ENCODE peak calls at places on chromosomes 4 and X, in seven cellular contexts. D, A, U, C, R, J and P are unnamed samples.

GRCh38 chr4:155173371-155173770 is 35.1 kb upstream of the NPY2R start:
- DNase-seq in D (no peak), A (no peak), U (no peak), C (no peak), R (no peak), J (no peak), P (no peak)

GRCh38 chr4:148239406-148239805 is 202.8 kb downstream of the NR3C2 start:
- DNase-seq in D (no peak), A (no peak), U (no peak), C (no peak), R (no peak), J (no peak), P (no peak)

GRCh38 chr4:74370912-74371311 is 6.0 kb downstream of the EREG start:
- DNase-seq in D (no peak), A (peak; percentile 66), U (peak; percentile 44), C (peak; percentile 38), R (no peak), J (peak; percentile 42), P (peak; percentile 65)

GRCh38 chr4:16516796-16517413 is 290.6 kb upstream of the TAPT1 start:
- DNase-seq in D (peak; percentile 53), A (peak; percentile 48), U (peak; percentile 82), C (peak; percentile 43), R (no peak), J (no peak), P (peak; percentile 77)

GRCh38 chr4:155434904-155435303 is 58.1 kb upstream of the MAP9 start:
- DNase-seq in D (no peak), A (no peak), U (no peak), C (no peak), R (no peak), J (no peak), P (no peak)

GRCh38 chrX:29455702-29456101 is 759.7 kb upstream of the MAGEB2 start:
- DNase-seq in D (no peak), A (no peak), U (no peak), C (no peak), R (no peak), J (no peak), P (no peak)

GRCh38 chr4:26420903-26421302 is 69.4 kb downstream of the CCKAR start:
- DNase-seq in D (no peak), A (no peak), U (peak; percentile 22), C (no peak), R (no peak), J (no peak), P (no peak)

GRCh38 chr4:2363056-2363719 is 55.3 kb downstream of the ZFYVE28 start:
- DNase-seq in D (no peak), A (no peak), U (peak; percentile 55), C (no peak), R (no peak), J (no peak), P (peak; percentile 28)

GRCh38 chr4:48093949-48094550 is 40.0 kb downstream of the TXK start:
- DNase-seq in D (no peak), A (no peak), U (no peak), C (no peak), R (peak; percentile 57), J (peak; percentile 68), P (no peak)

GRCh38 chrX:150582338-150582948 is 14.0 kb downstream of the MTM1 start:
- DNase-seq in D (no peak), A (no peak), U (no peak), C (no peak), R (no peak), J (no peak), P (no peak)

GRCh38 chr4:94455081-94455480 is 3.3 kb downstream of the PDLIM5 start:
- DNase-seq in D (no peak), A (no peak), U (peak; percentile 79), C (no peak), R (no peak), J (peak; percentile 83), P (peak; percentile 87)

GRCh38 chr4:160493206-160493605 is 1390.3 kb downstream of the RAPGEF2 start:
- DNase-seq in D (no peak), A (no peak), U (no peak), C (no peak), R (no peak), J (no peak), P (no peak)

GRCh38 chrX:110915579-110915978 is 120.0 kb upstream of the CHRDL1 start:
- DNase-seq in D (no peak), A (no peak), U (peak; percentile 2), C (no peak), R (no peak), J (no peak), P (no peak)

GRCh38 chr4:142452132-142452855 is 393.8 kb downstream of the INPP4B start:
- DNase-seq in D (no peak), A (no peak), U (peak; percentile 65), C (no peak), R (no peak), J (no peak), P (peak; percentile 14)

GRCh38 chr4:182103614-182104319 is 139.4 kb upstream of the TENM3 start:
- DNase-seq in D (no peak), A (no peak), U (no peak), C (no peak), R (no peak), J (no peak), P (no peak)

GRCh38 chr4:141540643-141541042 is 95.7 kb upstream of the IL15 start:
- DNase-seq in D (no peak), A (no peak), U (peak; percentile 29), C (no peak), R (no peak), J (no peak), P (peak; percentile 70)

GRCh38 chrX:17376381-17377046 is 1.5 kb downstream of the NHS start:
- DNase-seq in D (no peak), A (no peak), U (no peak), C (no peak), R (no peak), J (peak; percentile 17), P (peak; percentile 6)

GRCh38 chrX:17375631-17376380 is 806 bp downstream of the NHS start:
- DNase-seq in D (no peak), A (no peak), U (peak; percentile 28), C (no peak), R (no peak), J (peak; percentile 12), P (peak; percentile 8)

GRCh38 chrX:17373337-17373736 is 1.7 kb upstream of the NHS start:
- DNase-seq in D (no peak), A (no peak), U (no peak), C (no peak), R (no peak), J (no peak), P (no peak)

GRCh38 chrX:17375361-17375630 is 296 bp downstream of the NHS start:
- DNase-seq in D (no peak), A (no peak), U (no peak), C (no peak), R (no peak), J (no peak), P (peak; percentile 4)

GRCh38 chrX:17374619-17375360 is at the start of gene NHS:
- DNase-seq in D (no peak), A (no peak), U (peak; percentile 78), C (peak; percentile 41), R (peak; percentile 89), J (peak; percentile 75), P (peak; percentile 59)
- H3K4me3 ChIP-seq in D (peak within 1 kb of the TSS; percentile 70), A (peak within 1 kb of the TSS; percentile 55), U (peak within 1 kb of the TSS; percentile 74), C (peak within 1 kb of the TSS; percentile 24), R (peak within 1 kb of the TSS; percentile 79), J (peak within 1 kb of the TSS; percentile 48), P (peak within 1 kb of the TSS; percentile 55)

DNA sequence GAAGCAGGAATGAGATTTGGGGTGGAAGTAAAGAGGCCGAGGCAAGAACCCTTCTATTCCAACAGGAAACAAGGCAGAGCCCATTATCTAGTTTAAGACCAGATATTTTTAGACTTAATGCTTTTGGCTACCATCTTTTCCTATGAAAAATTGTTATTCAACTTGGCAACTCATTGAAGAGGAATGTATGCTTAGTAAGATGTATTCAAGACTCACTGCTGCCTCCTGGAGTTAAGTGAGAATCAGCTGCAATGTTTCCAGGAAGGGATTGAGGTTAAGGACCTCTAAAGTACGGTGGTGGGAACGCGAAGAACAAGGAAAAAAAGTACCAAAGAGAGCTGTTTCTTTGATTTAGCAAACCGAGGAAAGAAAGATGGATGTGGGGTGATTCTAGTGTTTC is 89.1 kb downstream of the RAPGEF2 start:
- DNase-seq in D (no peak), A (peak; percentile 40), U (peak; percentile 59), C (no peak), R (peak; percentile 38), J (no peak), P (peak; percentile 53)
- TF ChIP-seq CTCF in D (peak; percentile 33), A (peak; percentile 50), U (peak; percentile 48), C (no peak), R (peak; percentile 43), J (no peak), P (peak; percentile 50)

GRCh38 chrX:103066606-103067005 is 2.6 kb upstream of the BEX1 start:
- DNase-seq in D (peak; percentile 2), A (no peak), U (peak; percentile 4), C (no peak), R (no peak), J (no peak), P (no peak)

GRCh38 chrX:103063191-103063845 is 653 bp downstream of the BEX1 start:
- DNase-seq in D (no peak), A (peak; percentile 11), U (peak; percentile 11), C (no peak), R (no peak), J (no peak), P (peak; percentile 9)

GRCh38 chrX:103061486-103061885 is 2.5 kb downstream of the BEX1 start:
- DNase-seq in D (no peak), A (no peak), U (no peak), C (no peak), R (no peak), J (no peak), P (no peak)

GRCh38 chrX:103063918-103064434 is at the start of gene BEX1:
- DNase-seq in D (peak; percentile 3), A (no peak), U (peak; percentile 0), C (no peak), R (no peak), J (peak; percentile 11), P (peak; percentile 9)
- H3K4me3 ChIP-seq in D (peak within 1 kb of the TSS; percentile 53), A (peak within 1 kb of the TSS; percentile 11), U (no peak within 1 kb of the TSS), C (peak within 1 kb of the TSS; percentile 33), R (no peak within 1 kb of the TSS), J (no peak within 1 kb of the TSS), P (peak within 1 kb of the TSS; percentile 18)

GRCh38 chrX:20680998-20681397 is 414.3 kb upstream of the RPS6KA3 start:
- DNase-seq in D (no peak), A (no peak), U (peak; percentile 51), C (no peak), R (no peak), J (no peak), P (peak; percentile 19)
- TF ChIP-seq CTCF in D (no peak), A (no peak), U (peak; percentile 19), C (no peak), R (no peak), J (no peak), P (no peak)